ENCODE peak calls at places on chromosomes 3 and 15, in five cellular contexts. P is heart left ventricle, C is IMR-90, O is lower leg skin, W is cardiac muscle cell. F is an unnamed sample.
A peak's percentile ranks its signal among the peaks of the same experiment; 100 is the strongest.

GRCh38 chr3:58899159-58899952 is 150.5 kb downstream of the CFAP20DC start:
- DNase-seq in C (no peak), P (peak; percentile 80), W (peak; percentile 20), O (peak; percentile 15), F (no peak)

GRCh38 chr3:49495016-49495415 is 24.9 kb downstream of the DAG1 start:
- DNase-seq in P (no peak), C (no peak), O (no peak), W (no peak), F (no peak)

GRCh38 chr3:9123849-9124248 is 125.6 kb downstream of the SRGAP3 start:
- DNase-seq in W (no peak), C (no peak), P (no peak), O (no peak), F (no peak)

GRCh38 chr15:45670511-45670910 is 35.7 kb downstream of the SQOR start:
- DNase-seq in P (no peak), C (peak; percentile 30), O (no peak), W (peak; percentile 54), F (no peak)

GRCh38 chr3:127959873-127960272 is 44.8 kb downstream of the KBTBD12 start:
- DNase-seq in C (peak; percentile 4), P (peak; percentile 36), W (peak; percentile 51), O (no peak), F (no peak)

GRCh38 chr3:149352556-149352955 is 19.1 kb upstream of the TM4SF18 start:
- DNase-seq in C (peak; percentile 58), W (peak; percentile 74), P (peak; percentile 54), O (no peak), F (no peak)

GRCh38 chr15:82730022-82730530 is 20.4 kb upstream of the AP3B2 start:
- DNase-seq in P (no peak), W (no peak), O (no peak), C (no peak), F (no peak)

GRCh38 chr15:39713846-39714245 is 68.8 kb downstream of the FSIP1 start:
- DNase-seq in O (no peak), P (no peak), C (no peak), W (no peak), F (no peak)

GRCh38 chr15:52527898-52528464 is 699 bp downstream of the MYO5A start:
- DNase-seq in C (peak; percentile 33), W (peak; percentile 25), P (no peak), O (no peak), F (no peak)

DNA sequence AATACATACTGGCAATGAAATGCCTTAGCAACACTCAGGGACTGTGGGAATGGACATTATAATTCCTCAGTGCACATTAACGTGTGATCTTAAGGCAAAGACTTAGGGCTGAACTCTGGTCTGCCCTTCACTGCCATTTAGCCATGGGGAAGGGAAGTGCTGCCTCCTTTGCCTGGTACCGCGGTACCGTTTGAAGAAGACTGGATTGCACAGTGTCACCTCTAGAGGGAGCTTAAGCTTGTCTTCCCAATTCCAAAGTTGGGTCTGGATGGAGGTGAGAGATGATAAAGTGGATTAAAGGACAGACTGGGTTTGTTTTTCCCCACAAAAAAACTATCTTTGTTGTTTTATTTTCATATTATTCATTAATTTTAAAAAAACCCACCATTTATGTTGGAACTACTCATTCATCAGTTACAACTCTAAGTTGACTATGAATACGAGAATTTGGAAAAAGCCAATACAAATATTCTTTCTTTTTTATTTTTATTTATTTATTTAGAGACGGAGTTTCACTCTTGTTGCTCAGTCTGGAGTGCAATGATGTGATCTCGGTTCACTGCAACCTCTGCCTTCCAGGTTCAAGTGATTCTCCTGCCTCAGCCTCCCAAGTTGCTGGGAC is 60.0 kb upstream of the SYN2 start:
- DNase-seq in W (peak; percentile 38), O (no peak), P (no peak), C (peak; percentile 10), F (no peak)
- TF ChIP-seq CTCF in W (peak; percentile 70), O (no peak), P (peak; percentile 40), C (peak; percentile 43), F (peak; percentile 59)

GRCh38 chr3:176663819-176664218 is 533.5 kb downstream of the TBL1XR1 start:
- DNase-seq in O (no peak), P (no peak), W (peak; percentile 87), C (peak; percentile 66), F (no peak)
- TF ChIP-seq CTCF in O (no peak), P (peak; percentile 39), W (peak; percentile 42), C (peak; percentile 43), F (no peak)

GRCh38 chr3:81888822-81889557 is 127.5 kb upstream of the GBE1 start:
- DNase-seq in O (no peak), C (peak; percentile 4), W (peak; percentile 50), P (no peak), F (no peak)

GRCh38 chr3:81894598-81894997 is 133.2 kb upstream of the GBE1 start:
- DNase-seq in P (no peak), C (no peak), O (no peak), W (no peak), F (no peak)

GRCh38 chr3:81891496-81891895 is 130.1 kb upstream of the GBE1 start:
- DNase-seq in W (no peak), C (no peak), P (no peak), O (no peak), F (no peak)

GRCh38 chr3:81887448-81887847 is 126.0 kb upstream of the GBE1 start:
- DNase-seq in W (no peak), O (no peak), C (no peak), P (no peak), F (no peak)

GRCh38 chr3:81891056-81891455 is 129.6 kb upstream of the GBE1 start:
- DNase-seq in W (no peak), O (no peak), C (no peak), P (no peak), F (no peak)
- TF ChIP-seq CTCF in W (no peak), O (no peak), C (no peak), P (no peak), F (no peak)

GRCh38 chr15:95459288-95459687 is 871.2 kb upstream of the NR2F2 start:
- DNase-seq in O (no peak), W (peak; percentile 53), P (no peak), C (no peak), F (no peak)
- TF ChIP-seq CTCF in O (no peak), W (no peak), P (no peak), C (no peak), F (no peak)

GRCh38 chr3:13470894-13471574 is 9.1 kb upstream of the HDAC11 start:
- DNase-seq in W (no peak), O (no peak), C (no peak), P (no peak), F (no peak)
- TF ChIP-seq CTCF in W (no peak), O (no peak), C (no peak), P (no peak), F (no peak)

GRCh38 chr3:104273046-104273649 is 1093.6 kb upstream of the ALCAM start:
- DNase-seq in P (no peak), O (no peak), W (peak; percentile 48), C (peak; percentile 53), F (no peak)
- TF ChIP-seq CTCF in P (peak; percentile 60), O (no peak), W (peak; percentile 65), C (peak; percentile 84), F (peak; percentile 61)

DNA sequence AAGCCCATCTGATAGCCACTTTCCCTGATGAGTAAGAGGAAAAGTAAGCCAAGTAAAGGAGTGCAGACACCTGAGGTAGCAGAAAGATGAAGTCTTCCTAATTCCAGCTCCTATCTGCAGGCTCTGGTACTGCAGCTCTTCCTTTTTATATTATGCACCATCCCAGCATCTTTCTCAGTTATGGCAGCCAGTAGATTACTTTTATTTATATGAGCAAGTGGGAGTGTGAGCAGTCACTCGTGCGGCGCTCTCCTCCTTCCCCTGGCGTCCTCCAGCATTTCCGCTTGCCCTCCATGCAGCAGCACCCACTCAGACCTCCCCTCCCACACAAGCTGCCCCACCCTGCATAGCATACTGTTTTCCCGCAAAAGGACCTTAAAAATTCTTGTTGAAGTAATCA is 465.9 kb upstream of the DPPA4 start:
- DNase-seq in P (no peak), C (no peak), O (no peak), W (no peak), F (no peak)
- TF ChIP-seq CTCF in P (no peak), C (no peak), O (no peak), W (peak; percentile 37), F (peak; percentile 55)